ENCODE peak calls at places on chromosomes 11 and 22, in four cellular contexts. E is SK-N-SH, W is prostate gland, S is tibial artery. B is an unnamed sample.
A peak's percentile ranks its signal among the peaks of the same experiment; 100 is the strongest.

GRCh38 chr11:19978668-19979518 is 181.4 kb downstream of the DBX1 start:
- DNase-seq in E (no peak), W (peak; percentile 46), S (no peak), B (peak; percentile 70)

GRCh38 chr11:62546937-62547625 is 475 bp upstream of the AHNAK start:
- DNase-seq in E (no peak), W (peak; percentile 28), S (no peak), B (no peak)

GRCh38 chr11:92225563-92226308 is 1.1 kb downstream of the FAT3 start:
- DNase-seq in E (peak; percentile 71), W (peak; percentile 12), S (peak; percentile 36), B (no peak)

GRCh38 chr22:46129390-46130041 is 20.8 kb upstream of the PPARA start:
- DNase-seq in E (no peak), W (no peak), S (no peak), B (no peak)

GRCh38 chr11:127345819-127346459 is 345.4 kb upstream of the KIRREL3 start:
- DNase-seq in E (peak; percentile 66), W (peak; percentile 6), S (no peak), B (no peak)

GRCh38 chr11:4606231-4607015 is 1.6 kb downstream of the TRIM68 start:
- DNase-seq in E (no peak), W (peak; percentile 58), S (no peak), B (no peak)

GRCh38 chr11:103279821-103280220 is 170.6 kb downstream of the DYNC2H1 start:
- DNase-seq in E (no peak), W (no peak), S (no peak), B (no peak)

GRCh38 chr11:119907122-119907933 is 178.3 kb upstream of the NECTIN1 start:
- DNase-seq in E (peak; percentile 71), W (no peak), S (no peak), B (peak; percentile 66)

GRCh38 chr22:27804683-27805297 is 3.2 kb upstream of the MN1 start:
- DNase-seq in E (peak; percentile 66), W (peak; percentile 60), S (peak; percentile 77), B (peak; percentile 46)

GRCh38 chr11:34238966-34239365 is 118.8 kb downstream of the ABTB2 start:
- DNase-seq in E (no peak), W (no peak), S (no peak), B (no peak)

GRCh38 chr11:115166826-115167225 is 337.4 kb downstream of the CADM1 start:
- DNase-seq in E (no peak), W (peak; percentile 25), S (no peak), B (no peak)

GRCh38 chr11:72821920-72822799 is 7.9 kb downstream of the ATG16L2 start:
- DNase-seq in E (peak; percentile 98), W (peak; percentile 88), S (peak; percentile 73), B (peak; percentile 85)

GRCh38 chr22:28310299-28310698 is 369.3 kb downstream of the TTC28 start:
- DNase-seq in E (no peak), W (no peak), S (no peak), B (no peak)

GRCh38 chr11:118806400-118806799 is 15.4 kb upstream of the DDX6 start:
- DNase-seq in E (no peak), W (no peak), S (no peak), B (no peak)

GRCh38 chr22:40257979-40258378 is 80.3 kb downstream of the TNRC6B start:
- DNase-seq in E (no peak), W (no peak), S (no peak), B (no peak)

GRCh38 chr11:120830092-120830491 is 193.8 kb upstream of the TBCEL start:
- DNase-seq in E (peak; percentile 52), W (no peak), S (no peak), B (no peak)

GRCh38 chr11:12224537-12224893 is 114.1 kb downstream of the MICAL2 start:
- DNase-seq in E (no peak), W (peak; percentile 69), S (peak; percentile 85), B (peak; percentile 71)

GRCh38 chr11:36478700-36479329 is 31.3 kb downstream of the TRAF6 start:
- DNase-seq in E (peak; percentile 45), W (no peak), S (no peak), B (no peak)

GRCh38 chr11:125036933-125037332 is 26.2 kb upstream of the SLC37A2 start:
- DNase-seq in E (no peak), W (no peak), S (no peak), B (no peak)

DNA sequence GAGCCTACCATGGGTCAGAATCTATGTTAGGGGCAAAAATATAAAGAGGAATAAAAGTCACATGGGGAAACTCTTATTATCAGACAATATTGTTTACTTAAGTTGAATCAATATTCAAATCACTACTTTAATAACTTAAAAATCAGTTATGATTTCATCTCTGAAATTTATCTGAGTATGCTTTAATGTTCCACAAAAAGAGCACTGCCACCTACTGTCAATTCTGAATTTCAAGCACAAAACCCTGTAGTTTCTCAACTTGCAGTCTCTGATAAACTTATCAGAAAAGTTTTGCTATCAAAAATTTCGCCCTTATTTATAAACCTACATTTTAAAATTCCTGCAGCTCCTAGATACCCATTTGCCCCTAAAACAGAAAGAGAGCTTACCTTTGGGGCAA is 47.3 kb downstream of the RDX start:
- DNase-seq in E (no peak), W (no peak), S (no peak), B (no peak)
- TF ChIP-seq CTCF in E (peak; percentile 53), W (no peak), S (no peak), B (no peak)

GRCh38 chr11:7303146-7303545 is 51.4 kb downstream of the SYT9 start:
- DNase-seq in E (no peak), W (no peak), S (no peak), B (no peak)
- TF ChIP-seq CTCF in E (no peak), W (no peak), S (no peak), B (no peak)

GRCh38 chr22:37632174-37633081 is 7.0 kb upstream of the SH3BP1 start:
- DNase-seq in E (no peak), W (no peak), S (no peak), B (no peak)

GRCh38 chr22:37635157-37635556 is 4.3 kb upstream of the SH3BP1 start:
- DNase-seq in E (no peak), W (no peak), S (no peak), B (no peak)

GRCh38 chr22:37634505-37635002 is 4.9 kb upstream of the SH3BP1 start:
- DNase-seq in E (peak; percentile 68), W (no peak), S (no peak), B (no peak)

GRCh38 chr22:37633082-37633692 is 6.3 kb upstream of the SH3BP1 start:
- DNase-seq in E (no peak), W (no peak), S (no peak), B (no peak)

DNA sequence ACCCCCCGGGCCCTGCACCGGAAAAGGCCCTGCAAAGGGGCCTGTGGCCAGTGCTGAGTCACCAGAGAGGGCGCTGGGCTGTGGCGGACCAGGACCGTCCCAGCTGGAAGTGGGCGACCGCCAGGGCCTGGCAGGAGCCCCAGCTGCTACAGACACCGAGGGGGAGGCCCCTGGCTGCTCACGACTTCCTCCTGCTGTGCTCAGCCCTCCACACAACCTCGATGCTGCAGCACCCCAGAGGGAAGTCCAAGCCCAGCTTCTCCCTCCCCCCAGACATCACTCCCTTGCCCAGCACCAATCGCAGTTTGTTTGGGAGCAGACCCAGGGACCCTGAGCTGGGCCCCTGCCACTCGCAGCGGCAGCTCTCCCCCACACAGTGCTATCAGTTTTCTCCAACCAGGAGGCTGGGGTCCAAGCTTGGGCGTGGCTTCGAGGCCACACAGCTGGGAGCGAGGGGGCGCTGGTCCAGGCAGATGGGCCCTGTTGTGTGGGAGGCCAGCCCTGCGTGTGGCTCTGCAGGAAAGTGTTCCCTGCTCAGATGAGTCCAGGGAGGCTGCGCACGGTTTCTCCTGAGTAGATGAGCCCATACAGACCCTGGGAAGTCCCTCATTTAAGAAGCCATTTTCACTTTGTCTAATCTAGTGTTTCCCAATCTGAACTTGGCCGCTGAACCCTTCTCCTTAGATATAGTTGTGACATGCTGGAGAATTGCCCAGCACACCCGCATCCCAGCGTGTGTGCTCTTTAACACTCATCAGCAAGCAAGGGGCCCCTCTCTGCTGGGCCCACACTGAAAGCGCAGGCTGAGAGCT is 5.6 kb upstream of the SH3BP1 start:
- DNase-seq in E (peak; percentile 91), W (peak; percentile 40), S (peak; percentile 84), B (peak; percentile 72)
- TF ChIP-seq CTCF in E (peak; percentile 41), W (no peak), S (peak; percentile 12), B (no peak)

GRCh38 chr22:47168900-47169800 is 406.7 kb downstream of the TBC1D22A start:
- DNase-seq in E (peak; percentile 59), W (no peak), S (peak; percentile 10), B (no peak)
- TF ChIP-seq CTCF in E (peak; percentile 49), W (no peak), S (no peak), B (no peak)

GRCh38 chr11:29256580-29256979 is 760.2 kb downstream of the KCNA4 start:
- DNase-seq in E (no peak), W (no peak), S (no peak), B (no peak)

GRCh38 chr11:29258411-29258810 is 758.4 kb downstream of the KCNA4 start:
- DNase-seq in E (no peak), W (no peak), S (no peak), B (no peak)

GRCh38 chr11:29263971-29264682 is 752.7 kb downstream of the KCNA4 start:
- DNase-seq in E (no peak), W (no peak), S (no peak), B (no peak)

GRCh38 chr11:29261831-29262230 is 755.0 kb downstream of the KCNA4 start:
- DNase-seq in E (no peak), W (no peak), S (no peak), B (no peak)

DNA sequence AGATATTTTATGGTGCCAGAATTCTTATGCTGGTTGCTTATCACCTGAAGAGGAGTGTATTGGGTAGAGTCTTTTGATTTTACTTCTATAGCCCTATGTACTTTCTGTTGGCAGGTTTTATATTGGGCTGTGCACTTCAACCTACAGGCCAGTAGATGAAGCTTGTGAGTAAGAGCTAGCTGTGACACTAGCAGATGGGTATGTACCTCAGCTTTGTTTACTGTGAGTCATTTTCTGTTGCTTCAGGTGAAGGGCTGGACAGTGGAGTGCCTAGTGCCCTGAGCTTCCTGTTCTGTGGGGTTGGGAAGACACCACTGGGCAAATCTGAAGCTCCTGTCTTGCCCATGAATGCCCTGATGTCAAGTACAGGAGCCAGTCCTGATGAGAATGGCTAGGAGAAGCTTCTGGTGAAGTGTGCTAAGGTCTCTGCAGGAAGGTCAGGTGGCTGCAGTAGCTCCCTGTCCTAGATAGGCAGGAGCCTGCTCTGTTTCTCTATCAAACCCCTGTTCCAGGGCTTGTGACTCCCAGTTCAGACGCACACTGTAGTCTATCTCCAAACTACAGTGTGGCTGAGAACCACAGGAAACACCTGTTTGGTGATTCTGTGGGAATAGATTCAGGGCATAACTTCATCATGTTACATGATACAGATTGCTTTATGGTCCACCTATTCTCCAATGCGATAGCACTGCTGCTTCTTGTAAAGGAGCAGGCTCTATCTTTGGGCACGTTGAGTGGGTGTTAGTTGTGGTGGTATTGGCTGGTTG is 755.7 kb downstream of the KCNA4 start:
- DNase-seq in E (no peak), W (no peak), S (no peak), B (no peak)
- TF ChIP-seq CTCF in E (no peak), W (no peak), S (no peak), B (no peak)

GRCh38 chr11:5658318-5658717 is 26.6 kb downstream of the TRIM5 start:
- DNase-seq in E (no peak), W (no peak), S (no peak), B (no peak)
- TF ChIP-seq CTCF in E (no peak), W (no peak), S (no peak), B (no peak)

B was measured in lung.